ENCODE peak calls at places on chromosome 18, in nine cellular contexts. D is COR-L47; C is IMR-90; N is activated CD4-positive, alpha-beta T cell treated with anti-CD3 and anti-CD28 coated beads for 48 hours; T is DMS53; W is AG10803; E is foreskin fibroblast; K is psoas muscle; V is head of caudate nucleus. U is an unnamed sample.

GRCh38 chr18:23311346-23312103 is 141.6 kb upstream of the RIOK3 start:
- DNase-seq in D (no peak), C (peak), N (no peak), T (no peak), W (peak), E (peak), K (no peak), V (no peak), U (peak)

GRCh38 chr18:58300867-58301266 is 256.8 kb downstream of the NEDD4L start:
- DNase-seq in D (no peak), C (peak), N (no peak), T (no peak), W (no peak), E (no peak), K (no peak), V (no peak), U (no peak)

GRCh38 chr18:76844144-76844543 is 21.8 kb downstream of the ZNF236 start:
- DNase-seq in D (no peak), C (no peak), N (no peak), T (no peak), W (no peak), E (no peak), K (no peak), V (no peak), U (no peak)

GRCh38 chr18:25234363-25234639 is 117.7 kb downstream of the ZNF521 start:
- DNase-seq in D (no peak), C (no peak), N (no peak), T (no peak), W (no peak), E (no peak), K (no peak), V (no peak), U (no peak)

GRCh38 chr18:75916641-75916982 is 489.1 kb upstream of the SMIM21 start:
- DNase-seq in D (no peak), C (no peak), N (no peak), T (no peak), W (no peak), E (no peak), K (no peak), V (no peak), U (no peak)

GRCh38 chr18:62030091-62030985 is 137.5 kb upstream of the RNF152 start:
- DNase-seq in D (no peak), C (no peak), N (no peak), T (no peak), W (peak), E (peak), K (no peak), V (no peak), U (peak)

GRCh38 chr18:49876536-49876935 is 63.2 kb upstream of the ACAA2 start:
- DNase-seq in D (no peak), C (no peak), N (no peak), T (no peak), W (no peak), E (no peak), K (no peak), V (no peak), U (no peak)

GRCh38 chr18:59249186-59249774 is 24.0 kb downstream of the RAX start:
- DNase-seq in D (peak), C (peak), N (peak), T (peak), W (peak), E (peak), K (no peak), V (no peak), U (peak)

GRCh38 chr18:23158058-23158457 is 22.8 kb downstream of the CABLES1 start:
- DNase-seq in D (no peak), C (no peak), N (no peak), T (no peak), W (no peak), E (no peak), K (no peak), V (no peak), U (no peak)

GRCh38 chr18:25136416-25137132 is 215.4 kb downstream of the ZNF521 start:
- DNase-seq in D (no peak), C (no peak), N (no peak), T (no peak), W (no peak), E (no peak), K (no peak), V (no peak), U (no peak)

GRCh38 chr18:47397671-47398319 is 146.3 kb upstream of the SKOR2 start:
- DNase-seq in D (no peak), C (no peak), N (peak), T (peak), W (no peak), E (no peak), K (no peak), V (no peak), U (no peak)

GRCh38 chr18:31553800-31554199 is 37.9 kb upstream of the TTR start:
- DNase-seq in D (no peak), C (no peak), N (no peak), T (no peak), W (no peak), E (no peak), K (no peak), V (no peak), U (no peak)

GRCh38 chr18:2988041-2988794 is 24.7 kb downstream of the LPIN2 start:
- DNase-seq in D (no peak), C (peak), N (no peak), T (no peak), W (peak), E (peak), K (no peak), V (no peak), U (peak)

GRCh38 chr18:76528477-76529432 is 33.7 kb upstream of the ZNF516 start:
- DNase-seq in D (peak), C (peak), N (no peak), T (peak), W (peak), E (peak), K (no peak), V (no peak), U (peak)

GRCh38 chr18:2857491-2858063 is 10.8 kb downstream of the EMILIN2 start:
- DNase-seq in D (no peak), C (peak), N (no peak), T (no peak), W (peak), E (peak), K (peak), V (no peak), U (peak)

GRCh38 chr18:40371673-40372072 is 1583.4 kb upstream of the PIK3C3 start:
- DNase-seq in D (no peak), C (peak), N (no peak), T (no peak), W (peak), E (peak), K (no peak), V (no peak), U (peak)

GRCh38 chr18:48619501-48619900 is 80.7 kb downstream of the CTIF start:
- DNase-seq in D (no peak), C (no peak), N (no peak), T (no peak), W (no peak), E (no peak), K (no peak), V (no peak), U (no peak)

GRCh38 chr18:10057808-10058791 is 144.3 kb downstream of the VAPA start:
- DNase-seq in D (no peak), C (peak), N (no peak), T (peak), W (peak), E (peak), K (no peak), V (no peak), U (peak)

GRCh38 chr18:42174909-42175308 is 219.9 kb downstream of the PIK3C3 start:
- DNase-seq in D (no peak), C (no peak), N (no peak), T (peak), W (peak), E (no peak), K (no peak), V (no peak), U (no peak)

GRCh38 chr18:3441290-3441689 is 8.7 kb upstream of the TGIF1 start:
- DNase-seq in D (peak), C (no peak), N (peak), T (peak), W (peak), E (no peak), K (no peak), V (no peak), U (peak)

GRCh38 chr18:43484710-43485109 is 207.4 kb upstream of the SYT4 start:
- DNase-seq in D (no peak), C (no peak), N (no peak), T (peak), W (no peak), E (no peak), K (no peak), V (no peak), U (no peak)

GRCh38 chr18:51150430-51150746 is 47.1 kb downstream of the MEX3C start:
- DNase-seq in D (no peak), C (no peak), N (no peak), T (no peak), W (no peak), E (no peak), K (no peak), V (no peak), U (no peak)

GRCh38 chr18:21309248-21309647 is 67.2 kb downstream of the GREB1L start:
- DNase-seq in D (no peak), C (no peak), N (no peak), T (no peak), W (no peak), E (no peak), K (no peak), V (no peak), U (no peak)

GRCh38 chr18:5534845-5535244 is 9.0 kb downstream of the EPB41L3 start:
- DNase-seq in D (no peak), C (no peak), N (peak), T (no peak), W (no peak), E (no peak), K (no peak), V (no peak), U (no peak)

GRCh38 chr18:11906926-11907874 is 917 bp downstream of the MPPE1 start:
- DNase-seq in D (no peak), C (no peak), N (no peak), T (peak), W (no peak), E (no peak), K (no peak), V (no peak), U (no peak)

GRCh38 chr18:59988098-59988706 is 88.4 kb downstream of the PMAIP1 start:
- DNase-seq in D (peak), C (peak), N (peak), T (peak), W (peak), E (peak), K (peak), V (peak), U (peak)

GRCh38 chr18:55672574-55673361 is 84.8 kb upstream of the TCF4 start:
- DNase-seq in D (no peak), C (no peak), N (no peak), T (no peak), W (peak), E (no peak), K (no peak), V (no peak), U (no peak)

GRCh38 chr18:46793565-46793964 is 36.7 kb upstream of the ST8SIA5 start:
- DNase-seq in D (peak), C (no peak), N (no peak), T (peak), W (no peak), E (no peak), K (no peak), V (no peak), U (no peak)

GRCh38 chr18:73728657-73729056 is 419.0 kb downstream of the FBXO15 start:
- DNase-seq in D (no peak), C (no peak), N (no peak), T (no peak), W (no peak), E (no peak), K (no peak), V (no peak), U (no peak)

GRCh38 chr18:55321268-55322175 is 266.5 kb downstream of the TCF4 start:
- DNase-seq in D (peak), C (peak), N (peak), T (peak), W (peak), E (peak), K (peak), V (peak), U (peak)